ENCODE peak calls at places on chromosomes 16 and 17, in ten cellular contexts. I, D, M, E, G, S, N, X, B and R are unnamed samples.

GRCh38 chr16:414395-415169 is 10.9 kb upstream of the RAB11FIP3 start:
- DNase-seq in I (peak; percentile 22), D (no peak), M (no peak), E (no peak), G (no peak), S (no peak), N (no peak), X (no peak), B (peak; percentile 52), R (no peak)

GRCh38 chr16:46830417-46830901 is 521 bp downstream of the C16orf87 start:
- DNase-seq in I (no peak), D (peak; percentile 8), M (peak; percentile 43), E (peak; percentile 64), G (no peak), S (no peak), N (no peak), X (no peak), B (no peak), R (no peak)

GRCh38 chr17:82236142-82236971 is 7.5 kb downstream of the SLC16A3 start:
- DNase-seq in I (no peak), D (peak; percentile 58), M (peak; percentile 67), E (no peak), G (peak; percentile 52), S (peak; percentile 89), N (peak; percentile 66), X (peak; percentile 47), B (peak; percentile 37), R (no peak)

GRCh38 chr17:57782051-57782490 is 37.0 kb upstream of the CCDC182 start:
- DNase-seq in I (no peak), D (no peak), M (peak; percentile 19), E (no peak), G (no peak), S (no peak), N (no peak), X (no peak), B (no peak), R (no peak)

GRCh38 chr16:89183463-89183862 is 11.9 kb downstream of the CDH15 start:
- DNase-seq in I (no peak), D (no peak), M (peak; percentile 1), E (no peak), G (no peak), S (no peak), N (no peak), X (no peak), B (no peak), R (no peak)

GRCh38 chr17:45791935-45792334 is 7.8 kb downstream of the CRHR1 start:
- DNase-seq in I (no peak), D (no peak), M (no peak), E (no peak), G (no peak), S (no peak), N (no peak), X (no peak), B (peak; percentile 9), R (no peak)

GRCh38 chr17:36475346-36475970 is 11.0 kb upstream of the ZNHIT3 start:
- DNase-seq in I (no peak), D (no peak), M (no peak), E (no peak), G (no peak), S (no peak), N (no peak), X (no peak), B (no peak), R (no peak)

GRCh38 chr17:32774286-32775084 is 102.4 kb downstream of the MYO1D start:
- DNase-seq in I (no peak), D (no peak), M (no peak), E (no peak), G (no peak), S (no peak), N (no peak), X (no peak), B (no peak), R (no peak)

GRCh38 chr16:165539-166374 is at the start of gene HBM:
- DNase-seq in I (no peak), D (no peak), M (no peak), E (no peak), G (no peak), S (no peak), N (no peak), X (no peak), B (no peak), R (no peak)

GRCh38 chr17:66777689-66778225 is 57.2 kb upstream of the CACNG5 start:
- DNase-seq in I (peak; percentile 60), D (no peak), M (no peak), E (no peak), G (no peak), S (no peak), N (no peak), X (peak; percentile 44), B (no peak), R (no peak)

GRCh38 chr17:41196068-41196467 is 6.4 kb downstream of the KRTAP9-1 start:
- DNase-seq in I (no peak), D (no peak), M (no peak), E (no peak), G (no peak), S (no peak), N (no peak), X (no peak), B (no peak), R (no peak)

GRCh38 chr16:2033057-2033911 is 6.6 kb downstream of the NHERF2 start:
- DNase-seq in I (peak; percentile 59), D (no peak), M (peak; percentile 79), E (peak; percentile 92), G (peak; percentile 38), S (peak; percentile 92), N (peak; percentile 86), X (peak; percentile 54), B (peak; percentile 37), R (no peak)

GRCh38 chr16:66474750-66475199 is 47.7 kb downstream of the BEAN1 start:
- DNase-seq in I (no peak), D (peak; percentile 33), M (no peak), E (peak; percentile 48), G (no peak), S (peak; percentile 30), N (no peak), X (no peak), B (no peak), R (no peak)

GRCh38 chr16:1543085-1543896 is 9.8 kb downstream of the TMEM204 start:
- DNase-seq in I (peak; percentile 81), D (no peak), M (peak; percentile 81), E (peak; percentile 88), G (peak; percentile 38), S (peak; percentile 80), N (no peak), X (peak; percentile 76), B (peak; percentile 27), R (no peak)

GRCh38 chr16:66304151-66304550 is 62.3 kb upstream of the CDH5 start:
- DNase-seq in I (no peak), D (no peak), M (no peak), E (no peak), G (no peak), S (no peak), N (no peak), X (no peak), B (no peak), R (no peak)

GRCh38 chr17:47945080-47945479 is 3.7 kb downstream of the PNPO start:
- DNase-seq in I (peak; percentile 37), D (no peak), M (no peak), E (no peak), G (no peak), S (no peak), N (no peak), X (no peak), B (no peak), R (no peak)

DNA sequence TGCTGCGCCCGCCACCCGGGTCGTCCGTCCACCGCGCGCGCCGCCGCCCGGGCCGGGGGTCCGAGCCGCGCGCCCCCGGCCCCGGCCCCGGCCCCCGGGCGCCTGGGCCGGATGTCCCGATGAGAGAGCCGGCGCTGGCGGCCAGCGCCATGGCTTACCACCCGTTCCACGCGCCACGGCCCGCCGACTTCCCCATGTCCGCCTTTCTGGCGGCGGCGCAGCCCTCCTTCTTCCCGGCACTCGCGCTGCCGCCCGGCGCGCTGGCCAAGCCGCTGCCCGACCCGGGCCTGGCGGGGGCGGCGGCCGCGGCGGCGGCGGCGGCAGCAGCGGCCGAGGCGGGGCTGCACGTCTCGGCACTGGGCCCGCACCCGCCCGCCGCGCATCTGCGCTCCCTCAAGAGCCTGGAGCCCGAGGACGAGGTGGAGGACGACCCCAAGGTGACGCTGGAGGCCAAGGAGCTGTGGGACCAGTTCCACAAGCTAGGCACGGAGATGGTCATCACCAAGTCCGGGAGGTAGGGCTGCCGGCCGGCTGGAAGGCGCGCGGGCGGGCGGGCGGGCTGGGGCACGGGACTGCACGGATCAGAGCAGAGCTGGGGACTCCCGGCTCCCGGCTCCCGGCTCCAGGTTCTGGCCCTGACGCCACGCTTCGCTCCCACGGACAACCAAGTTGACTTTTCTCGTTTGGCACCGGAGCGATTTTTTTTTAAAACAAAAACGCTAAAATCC is 579 bp downstream of the TBX2 start:
- DNase-seq in I (peak; percentile 36), D (no peak), M (no peak), E (peak; percentile 70), G (no peak), S (peak; percentile 60), N (no peak), X (peak; percentile 40), B (peak; percentile 27), R (no peak)
- H3K27me3 ChIP-seq in I (peaks cover 44% of the 10 kb centered on the region), D (peaks cover 85% of the 10 kb centered on the region), M (peaks cover 94% of the 10 kb centered on the region), E (peaks cover 4% of the 10 kb centered on the region), G (peaks cover 72% of the 10 kb centered on the region), S (peaks cover 100% of the 10 kb centered on the region), N (peaks cover 51% of the 10 kb centered on the region), X (no peaks in the 10 kb centered on the region), B (peaks cover 44% of the 10 kb centered on the region), R (no peaks in the 10 kb centered on the region)

GRCh38 chr17:64491034-64491860 is 5.6 kb downstream of the POLG2 start:
- DNase-seq in I (no peak), D (peak; percentile 26), M (no peak), E (no peak), G (no peak), S (no peak), N (no peak), X (peak; percentile 42), B (no peak), R (no peak)
- TF ChIP-seq CTCF in I (peak; percentile 52), D (peak; percentile 69), M (peak; percentile 52), E (peak; percentile 23), G (peak; percentile 21), S (peak; percentile 14), N (peak; percentile 29), X (peak; percentile 63), B (peak; percentile 60), R (peak; percentile 73)

DNA sequence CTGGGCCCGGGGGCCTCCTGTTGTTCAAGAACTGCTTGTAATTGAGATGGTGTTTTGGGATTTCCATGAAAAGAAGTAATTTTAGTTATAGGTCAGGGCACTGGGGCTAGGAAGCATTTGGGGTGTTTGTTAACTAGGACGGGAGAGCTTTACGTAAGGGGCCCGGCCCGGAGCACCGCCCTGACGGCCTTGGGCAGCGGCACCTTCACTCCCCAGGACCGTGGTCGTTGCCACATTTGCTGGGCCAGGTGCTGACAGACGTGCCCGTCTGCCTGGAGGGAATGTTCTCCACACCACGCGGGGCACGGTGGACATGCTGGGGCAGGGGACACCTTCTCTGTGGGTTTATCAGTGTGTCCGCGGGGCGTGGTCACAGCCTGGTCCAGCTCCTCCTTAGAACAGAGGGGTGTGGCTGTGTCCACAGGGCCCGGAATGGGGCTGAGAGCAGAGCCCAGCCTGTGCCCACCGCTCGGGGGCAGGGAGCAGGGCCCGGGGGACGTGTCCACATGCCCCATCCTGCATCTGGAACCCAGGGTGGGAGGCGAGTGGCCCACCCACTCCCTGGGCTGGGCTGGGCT is 57.7 kb downstream of the BAIAP2 start:
- DNase-seq in I (no peak), D (no peak), M (no peak), E (no peak), G (no peak), S (no peak), N (no peak), X (no peak), B (no peak), R (no peak)
- H3K27ac ChIP-seq in I (no peak overlapping the region), D (no peak overlapping the region), M (no peak overlapping the region), E (no peak overlapping the region), G (peak overlapping the region; percentile 43), S (peak overlapping the region; percentile 87), N (peak overlapping the region; percentile 80), X (no peak overlapping the region), B (no peak overlapping the region), R (no peak overlapping the region)

GRCh38 chr17:79592198-79592597 is 18.7 kb downstream of the RBFOX3 start:
- DNase-seq in I (no peak), D (no peak), M (no peak), E (no peak), G (no peak), S (no peak), N (no peak), X (no peak), B (no peak), R (no peak)
- H3K27me3 ChIP-seq in I (no peaks in the 10 kb centered on the region), D (peaks cover 4% of the 10 kb centered on the region), M (peaks cover 64% of the 10 kb centered on the region), E (no peaks in the 10 kb centered on the region), G (peaks cover 30% of the 10 kb centered on the region), S (no peaks in the 10 kb centered on the region), N (no peaks in the 10 kb centered on the region), X (no peaks in the 10 kb centered on the region), B (no peaks in the 10 kb centered on the region), R (peaks cover 2% of the 10 kb centered on the region)